ENCODE peak calls at places on chromosomes 12 and 14, in seven cellular contexts. One of them, this sample, is unnamed.

GRCh38 chr12:50603817-50604639 is 99.2 kb downstream of the DIP2B start:
- DNase-seq in dorsolateral prefrontal cortex: no peak
- DNase-seq in GOT3: no peak
- DNase-seq in A673: no peak
- DNase-seq in posterior vena cava: no peak
- DNase-seq in CD8-positive, alpha-beta T cell: no peak
- DNase-seq in ureter: no peak
- DNase-seq in this sample: no peak

GRCh38 chr12:48061943-48062719 is 43.7 kb downstream of the SENP1 start:
- DNase-seq in dorsolateral prefrontal cortex: no peak
- DNase-seq in GOT3: no peak
- DNase-seq in A673: no peak
- DNase-seq in posterior vena cava: no peak
- DNase-seq in CD8-positive, alpha-beta T cell: no peak
- DNase-seq in ureter: no peak
- DNase-seq in this sample: no peak

GRCh38 chr14:54804720-54805060 is 97.9 kb downstream of the GCH1 start:
- DNase-seq in dorsolateral prefrontal cortex: no peak
- DNase-seq in GOT3: no peak
- DNase-seq in A673: no peak
- DNase-seq in posterior vena cava: no peak
- DNase-seq in CD8-positive, alpha-beta T cell: no peak
- DNase-seq in ureter: no peak
- DNase-seq in this sample: no peak

GRCh38 chr14:23307687-23308644 is 1.3 kb downstream of the BCL2L2 start:
- DNase-seq in dorsolateral prefrontal cortex: no peak
- DNase-seq in GOT3: no peak
- DNase-seq in A673: no peak
- DNase-seq in posterior vena cava: no peak
- DNase-seq in CD8-positive, alpha-beta T cell: no peak
- DNase-seq in ureter: no peak
- DNase-seq in this sample: no peak

GRCh38 chr14:33287204-33287603 is 348.5 kb downstream of the NPAS3 start:
- DNase-seq in dorsolateral prefrontal cortex: no peak
- DNase-seq in GOT3: no peak
- DNase-seq in A673: peak
- DNase-seq in posterior vena cava: no peak
- DNase-seq in CD8-positive, alpha-beta T cell: no peak
- DNase-seq in ureter: no peak
- DNase-seq in this sample: no peak

GRCh38 chr12:65675141-65675621 is 149.1 kb upstream of the HMGA2 start:
- DNase-seq in dorsolateral prefrontal cortex: no peak
- DNase-seq in GOT3: no peak
- DNase-seq in A673: no peak
- DNase-seq in posterior vena cava: no peak
- DNase-seq in CD8-positive, alpha-beta T cell: no peak
- DNase-seq in ureter: no peak
- DNase-seq in this sample: no peak

GRCh38 chr12:3727877-3728632 is 24.9 kb downstream of the CRACR2A start:
- DNase-seq in dorsolateral prefrontal cortex: no peak
- DNase-seq in GOT3: no peak
- DNase-seq in A673: no peak
- DNase-seq in posterior vena cava: no peak
- DNase-seq in CD8-positive, alpha-beta T cell: no peak
- DNase-seq in ureter: no peak
- DNase-seq in this sample: no peak

GRCh38 chr14:104298458-104298857 is 160.1 kb downstream of the KIF26A start:
- DNase-seq in dorsolateral prefrontal cortex: no peak
- DNase-seq in GOT3: no peak
- DNase-seq in A673: no peak
- DNase-seq in posterior vena cava: peak
- DNase-seq in CD8-positive, alpha-beta T cell: no peak
- DNase-seq in ureter: no peak
- DNase-seq in this sample: no peak

GRCh38 chr14:67704484-67705089 is 2.9 kb downstream of the RDH12 start:
- DNase-seq in dorsolateral prefrontal cortex: no peak
- DNase-seq in GOT3: no peak
- DNase-seq in A673: peak
- DNase-seq in posterior vena cava: no peak
- DNase-seq in CD8-positive, alpha-beta T cell: no peak
- DNase-seq in ureter: no peak
- DNase-seq in this sample: no peak

GRCh38 chr14:29494312-29494711 is 433.3 kb downstream of the PRKD1 start:
- DNase-seq in dorsolateral prefrontal cortex: no peak
- DNase-seq in GOT3: no peak
- DNase-seq in A673: no peak
- DNase-seq in posterior vena cava: no peak
- DNase-seq in CD8-positive, alpha-beta T cell: no peak
- DNase-seq in ureter: no peak
- DNase-seq in this sample: no peak

GRCh38 chr14:103393687-103394626 is 8.7 kb downstream of the MARK3 start:
- DNase-seq in dorsolateral prefrontal cortex: no peak
- DNase-seq in GOT3: no peak
- DNase-seq in A673: peak
- DNase-seq in posterior vena cava: no peak
- DNase-seq in CD8-positive, alpha-beta T cell: no peak
- DNase-seq in ureter: no peak
- DNase-seq in this sample: no peak

GRCh38 chr12:42492267-42492666 is 97.3 kb downstream of the PRICKLE1 start:
- DNase-seq in dorsolateral prefrontal cortex: no peak
- DNase-seq in GOT3: no peak
- DNase-seq in A673: no peak
- DNase-seq in posterior vena cava: no peak
- DNase-seq in CD8-positive, alpha-beta T cell: no peak
- DNase-seq in ureter: no peak
- DNase-seq in this sample: no peak

GRCh38 chr14:104199266-104199665 is 60.9 kb downstream of the KIF26A start:
- DNase-seq in dorsolateral prefrontal cortex: no peak
- DNase-seq in GOT3: no peak
- DNase-seq in A673: no peak
- DNase-seq in posterior vena cava: no peak
- DNase-seq in CD8-positive, alpha-beta T cell: no peak
- DNase-seq in ureter: no peak
- DNase-seq in this sample: no peak

GRCh38 chr12:125081427-125081826 is 16.2 kb downstream of the AACS start:
- DNase-seq in dorsolateral prefrontal cortex: no peak
- DNase-seq in GOT3: no peak
- DNase-seq in A673: no peak
- DNase-seq in posterior vena cava: no peak
- DNase-seq in CD8-positive, alpha-beta T cell: no peak
- DNase-seq in ureter: no peak
- DNase-seq in this sample: no peak

GRCh38 chr12:105920161-105920684 is 218.5 kb downstream of the NUAK1 start:
- DNase-seq in dorsolateral prefrontal cortex: peak
- DNase-seq in GOT3: no peak
- DNase-seq in A673: no peak
- DNase-seq in posterior vena cava: no peak
- DNase-seq in CD8-positive, alpha-beta T cell: no peak
- DNase-seq in ureter: no peak
- DNase-seq in this sample: no peak

GRCh38 chr12:108634225-108634795 is 616 bp upstream of the SELPLG start:
- DNase-seq in dorsolateral prefrontal cortex: no peak
- DNase-seq in GOT3: no peak
- DNase-seq in A673: no peak
- DNase-seq in posterior vena cava: no peak
- DNase-seq in CD8-positive, alpha-beta T cell: peak
- DNase-seq in ureter: no peak
- DNase-seq in this sample: peak

GRCh38 chr12:122336015-122336946 is 70.0 kb upstream of the VPS33A start:
- DNase-seq in dorsolateral prefrontal cortex: no peak
- DNase-seq in GOT3: no peak
- DNase-seq in A673: peak
- DNase-seq in posterior vena cava: no peak
- DNase-seq in CD8-positive, alpha-beta T cell: peak
- DNase-seq in ureter: no peak
- DNase-seq in this sample: no peak

This sample was measured in stomach.